ENCODE peak calls at places on chromosomes 3 and 15, in four cellular contexts. W is SK-N-SH, Z is MM.1S, D is neural progenitor cell. T is an unnamed sample.

GRCh38 chr15:35522061-35522460 is 23.9 kb downstream of the DPH6 start:
- DNase-seq in Z (no peak), W (peak), D (no peak), T (no peak)

GRCh38 chr3:56971816-56972215 is 88.6 kb upstream of the SPATA12 start:
- DNase-seq in D (no peak), Z (no peak), W (no peak), T (no peak)

GRCh38 chr3:140585828-140586227 is 92.0 kb upstream of the TRIM42 start:
- DNase-seq in W (no peak), Z (no peak), D (no peak), T (no peak)

GRCh38 chr15:82585072-82585471 is 44.8 kb upstream of the RPS17 start:
- DNase-seq in Z (no peak), D (no peak), W (no peak), T (peak)

GRCh38 chr3:179323197-179323901 is 518 bp downstream of the ZNF639 start:
- DNase-seq in W (peak), Z (peak), D (peak), T (peak)

GRCh38 chr15:61182955-61183354 is 46.1 kb downstream of the RORA start:
- DNase-seq in Z (no peak), W (no peak), D (no peak), T (no peak)

GRCh38 chr15:60478633-60479360 is at the start of gene ICE2:
- DNase-seq in W (peak), D (peak), Z (peak), T (peak)

GRCh38 chr3:43185656-43186375 is 79.9 kb upstream of the POMGNT2 start:
- DNase-seq in W (no peak), D (no peak), Z (no peak), T (no peak)

GRCh38 chr3:129119365-129120100 is 2.1 kb downstream of the RAB43 start:
- DNase-seq in Z (peak), D (no peak), W (no peak), T (peak)

GRCh38 chr3:8183627-8184026 is 318.0 kb upstream of the LMCD1 start:
- DNase-seq in Z (peak), D (no peak), W (no peak), T (no peak)

GRCh38 chr3:185646382-185647133 is 60.5 kb downstream of the SENP2 start:
- DNase-seq in Z (no peak), W (no peak), D (peak), T (no peak)

GRCh38 chr15:52653451-52653964 is 25.7 kb downstream of the ATOSA start:
- DNase-seq in Z (no peak), D (peak), W (no peak), T (peak)

GRCh38 chr3:112629425-112629824 is 11.5 kb downstream of the CCDC80 start:
- DNase-seq in D (no peak), Z (no peak), W (no peak), T (peak)

GRCh38 chr3:54193093-54193492 is 70.7 kb downstream of the CACNA2D3 start:
- DNase-seq in W (no peak), D (no peak), Z (no peak), T (no peak)

GRCh38 chr3:113051827-113052226 is 61.0 kb downstream of the GTPBP8 start:
- DNase-seq in Z (no peak), D (peak), W (no peak), T (peak)

GRCh38 chr3:108096506-108097325 is 5.9 kb upstream of the CD47 start:
- DNase-seq in D (no peak), Z (no peak), W (no peak), T (no peak)

GRCh38 chr3:35521196-35521595 is 118.1 kb upstream of the ARPP21 start:
- DNase-seq in W (no peak), Z (no peak), D (no peak), T (no peak)

GRCh38 chr3:151283907-151284461 is 5.6 kb upstream of the P2RY14 start:
- DNase-seq in Z (no peak), W (no peak), D (no peak), T (peak)

GRCh38 chr3:32457971-32458471 is 44.6 kb downstream of the CMTM6 start:
- DNase-seq in D (no peak), Z (no peak), W (no peak), T (no peak)

GRCh38 chr3:165984589-165984988 is 147.4 kb upstream of the BCHE start:
- DNase-seq in Z (no peak), D (no peak), W (no peak), T (no peak)

GRCh38 chr3:88661433-88661824 is 446.0 kb upstream of the EPHA3 start:
- DNase-seq in W (no peak), D (no peak), Z (no peak), T (no peak)

GRCh38 chr3:63814300-63814699 is 4.8 kb upstream of the C3orf49 start:
- DNase-seq in D (peak), W (no peak), Z (no peak), T (peak)

GRCh38 chr3:134018850-134019249 is 10.9 kb downstream of the SLCO2A1 start:
- DNase-seq in D (no peak), W (no peak), Z (no peak), T (no peak)

GRCh38 chr3:3799173-3800075 is at the start of gene LRRN1:
- DNase-seq in D (peak), Z (peak), W (peak), T (peak)

GRCh38 chr3:119630562-119631329 is 29.6 kb downstream of the POPDC2 start:
- DNase-seq in Z (no peak), D (no peak), W (no peak), T (peak)

GRCh38 chr15:92820233-92821021 is 79.7 kb upstream of the CHD2 start:
- DNase-seq in W (peak), D (peak), Z (peak), T (peak)

GRCh38 chr3:7504886-7505775 is 644.2 kb downstream of the GRM7 start:
- DNase-seq in Z (no peak), D (no peak), W (no peak), T (peak)

GRCh38 chr15:37253877-37254276 is 153.5 kb upstream of the MEIS2 start:
- DNase-seq in W (no peak), Z (no peak), D (no peak), T (no peak)

GRCh38 chr15:40470423-40471104 is at the start of gene CHST14:
- DNase-seq in W (peak), D (peak), Z (peak), T (peak)

GRCh38 chr3:50575372-50575771 is 6.0 kb downstream of the HEMK1 start:
- DNase-seq in W (no peak), D (no peak), Z (no peak), T (no peak)

GRCh38 chr15:74525946-74526345 is 15.1 kb upstream of the ARID3B start:
- DNase-seq in W (no peak), D (no peak), Z (no peak), T (no peak)

GRCh38 chr15:29055876-29056275 is 170.1 kb downstream of the APBA2 start:
- DNase-seq in D (no peak), W (peak), Z (no peak), T (no peak)

DNA sequence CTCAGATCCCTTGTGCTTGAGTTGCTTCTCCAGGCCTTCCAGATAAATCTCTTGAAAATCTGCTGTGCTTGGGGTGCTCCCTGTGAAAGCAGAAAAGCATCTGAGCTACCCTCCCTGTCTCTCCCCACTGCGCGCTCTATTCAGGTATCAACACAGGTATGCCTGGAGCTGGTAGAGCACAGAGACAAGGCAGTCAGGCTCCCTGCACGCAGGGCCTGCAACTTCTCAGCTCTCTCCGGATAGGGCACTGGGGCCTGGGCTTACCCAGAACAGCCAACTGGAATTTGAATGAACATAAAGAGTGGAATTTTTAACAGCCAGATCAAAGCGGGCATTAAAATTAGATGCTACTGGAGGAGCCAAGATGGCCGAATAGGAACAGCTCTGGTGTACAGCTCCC is 183.6 kb downstream of the XXYLT1 start:
- DNase-seq in D (peak), W (no peak), Z (no peak), T (no peak)
- H3K27ac ChIP-seq in D (no peak), W (no peak), Z (no peak), T (peak)

GRCh38 chr15:94443156-94443555 is 211.8 kb downstream of the MCTP2 start:
- DNase-seq in D (no peak), Z (no peak), W (peak), T (no peak)
- TF ChIP-seq CTCF in D (no peak), Z (no peak), W (no peak), T (no peak)

DNA sequence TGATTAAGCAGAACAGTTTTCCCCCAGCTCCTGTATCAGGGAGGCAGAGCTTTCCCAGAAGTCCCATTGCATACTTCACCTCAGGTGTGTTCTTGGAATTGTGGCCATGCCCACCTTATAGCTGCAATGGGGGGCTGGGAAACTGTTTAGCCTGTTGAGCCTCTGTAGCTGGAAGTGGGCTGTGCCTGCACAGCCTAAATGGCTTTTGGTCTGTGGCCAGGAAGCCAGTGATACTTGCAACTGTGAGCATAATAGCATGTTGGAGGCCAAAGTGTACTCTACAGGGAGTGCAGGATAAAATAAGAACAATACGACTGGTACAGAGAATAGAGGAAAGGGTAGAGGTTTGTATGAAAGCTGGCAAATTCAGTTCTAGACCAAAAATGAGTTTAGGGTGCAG is 248.5 kb downstream of the PTPRG start:
- DNase-seq in W (no peak), Z (no peak), D (no peak), T (no peak)
- TF ChIP-seq EZH2phosphoT487 in W (no peak), Z (no peak), D (no peak), T (no peak)

GRCh38 chr3:195209836-195210551 is 61.0 kb downstream of the XXYLT1 start:
- DNase-seq in D (no peak), Z (no peak), W (peak), T (peak)
- H3K27ac ChIP-seq in D (no peak), Z (no peak), W (peak), T (peak)

DNA sequence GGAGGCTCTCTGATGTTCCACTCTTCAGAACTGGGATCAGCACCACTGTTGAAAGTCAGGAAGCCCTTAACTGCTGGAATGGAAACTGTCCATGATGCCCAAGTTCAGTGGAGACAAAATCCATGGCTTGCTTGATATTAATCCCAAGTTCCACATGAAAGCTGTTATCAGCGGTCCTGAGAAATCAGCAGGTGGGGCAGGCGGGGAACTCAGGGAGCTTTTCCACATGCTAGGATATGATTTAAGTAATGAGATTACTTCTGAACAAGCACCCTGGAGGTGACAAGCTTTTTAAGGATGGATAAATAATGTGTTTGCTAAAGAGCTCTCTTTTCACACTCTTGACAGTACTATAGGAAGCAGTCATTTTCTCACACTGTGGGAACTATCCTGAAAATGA is 82.9 kb downstream of the CYP19A1 start:
- DNase-seq in Z (no peak), W (no peak), D (no peak), T (no peak)
- TF ChIP-seq CTCF in Z (no peak), W (no peak), D (no peak), T (no peak)

GRCh38 chr3:183812746-183813445 is 12.5 kb downstream of the MAP6D1 start:
- DNase-seq in D (no peak), W (no peak), Z (no peak), T (no peak)
- TF ChIP-seq EZH2phosphoT487 in D (no peak), W (no peak), Z (no peak), T (no peak)

GRCh38 chr3:16373270-16373785 is 108.3 kb downstream of the OXNAD1 start:
- DNase-seq in D (no peak), W (no peak), Z (no peak), T (no peak)
- H3K27ac ChIP-seq in D (no peak), W (no peak), Z (no peak), T (no peak)

GRCh38 chr3:196227086-196227485 is 10.8 kb downstream of the SLC51A start:
- DNase-seq in Z (no peak), W (no peak), D (no peak), T (no peak)

GRCh38 chr3:196225763-196226364 is 9.5 kb downstream of the SLC51A start:
- DNase-seq in W (no peak), D (no peak), Z (no peak), T (no peak)

GRCh38 chr3:196225086-196225485 is 8.8 kb downstream of the SLC51A start:
- DNase-seq in D (no peak), Z (no peak), W (no peak), T (no peak)

GRCh38 chr3:196232154-196232881 is 16.0 kb downstream of the SLC51A start:
- DNase-seq in W (no peak), Z (no peak), D (no peak), T (no peak)

DNA sequence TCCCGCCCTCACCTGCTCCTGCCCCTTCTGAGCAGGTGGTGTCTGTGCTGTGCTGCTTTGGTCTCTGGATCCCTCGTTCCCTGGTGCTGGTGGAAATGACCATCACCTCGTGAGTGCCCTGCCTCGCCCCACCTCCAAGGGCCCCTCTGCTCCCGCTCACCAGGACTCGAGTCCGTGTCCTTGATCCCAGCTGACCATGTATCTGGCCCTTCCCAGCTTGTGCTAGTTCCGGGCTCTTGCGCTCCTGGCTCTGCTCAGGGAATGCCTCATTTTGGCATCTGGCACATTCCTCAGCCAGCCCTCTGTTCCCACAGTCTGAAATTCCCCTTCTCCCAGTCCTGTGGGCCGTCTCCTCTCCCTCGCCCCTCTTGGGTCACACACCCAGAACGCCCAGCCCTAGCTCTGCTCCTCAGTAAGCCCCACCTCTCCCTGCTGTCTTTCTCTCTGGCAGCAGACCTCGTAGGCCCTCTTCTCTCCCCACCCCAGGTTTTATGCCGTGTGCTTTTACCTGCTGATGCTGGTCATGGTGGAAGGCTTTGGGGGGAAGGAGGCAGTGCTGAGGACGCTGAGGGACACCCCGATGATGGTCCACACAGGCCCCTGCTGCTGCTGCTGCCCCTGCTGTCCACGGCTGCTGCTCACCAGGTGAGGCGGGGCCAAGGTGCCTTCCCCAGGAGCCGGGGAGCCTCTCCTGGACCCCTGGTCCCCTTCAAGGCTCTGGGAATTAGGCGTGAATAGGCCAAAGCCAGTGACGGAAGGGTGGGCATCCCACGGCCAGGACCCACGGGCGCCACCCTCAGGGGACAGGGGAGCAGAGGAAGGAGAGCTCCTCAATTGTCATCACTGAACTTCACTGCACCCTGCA is 11.5 kb downstream of the SLC51A start:
- DNase-seq in D (no peak), W (no peak), Z (no peak), T (peak)
- TF ChIP-seq CTCF in D (no peak), W (no peak), Z (no peak), T (no peak)

GRCh38 chr15:43872416-43873020 is 45.7 kb downstream of the WDR76 start:
- DNase-seq in W (peak), D (peak), Z (peak), T (peak)
- TF ChIP-seq EZH2phosphoT487 in W (no peak), D (no peak), Z (no peak), T (no peak)

T was measured in hepatocyte.